ENCODE peak calls at places on chromosomes 5 and 9, in six cellular contexts. G is kidney epithelial cell, H is AG04449, D is HCT116, Y is cardiac muscle cell, V is IMR-90. J is an unnamed sample.

GRCh38 chr5:52502591-52502990 is 285.1 kb upstream of the ITGA1 start:
- DNase-seq in G (no peak), H (no peak), D (no peak), Y (peak), V (no peak), J (no peak)

GRCh38 chr9:2023532-2023931 is 8.4 kb downstream of the SMARCA2 start:
- DNase-seq in G (no peak), H (no peak), D (no peak), Y (no peak), V (no peak), J (no peak)

GRCh38 chr9:92504881-92505280 is 22.6 kb upstream of the ASPN start:
- DNase-seq in G (no peak), H (no peak), D (no peak), Y (no peak), V (peak), J (no peak)

GRCh38 chr5:65651144-65651543 is 26.3 kb downstream of the SHLD3 start:
- DNase-seq in G (no peak), H (no peak), D (no peak), Y (no peak), V (no peak), J (no peak)

GRCh38 chr9:69996947-69997346 is 46.7 kb upstream of the MAMDC2 start:
- DNase-seq in G (no peak), H (no peak), D (no peak), Y (peak), V (no peak), J (no peak)

GRCh38 chr5:154447074-154447725 is 1.4 kb downstream of the SAP30L start:
- DNase-seq in G (no peak), H (no peak), D (no peak), Y (no peak), V (no peak), J (no peak)

GRCh38 chr9:14314929-14315753 is 1.2 kb upstream of the NFIB start:
- DNase-seq in G (no peak), H (no peak), D (no peak), Y (peak), V (peak), J (peak)

GRCh38 chr5:36403601-36404311 is 102.1 kb upstream of the RANBP3L start:
- DNase-seq in G (no peak), H (peak), D (no peak), Y (no peak), V (peak), J (no peak)

GRCh38 chr9:34898846-34899245 is 59.2 kb upstream of the PHF24 start:
- DNase-seq in G (no peak), H (no peak), D (no peak), Y (no peak), V (no peak), J (no peak)

GRCh38 chr9:121601234-121601633 is 50.2 kb upstream of the DAB2IP start:
- DNase-seq in G (no peak), H (no peak), D (no peak), Y (no peak), V (no peak), J (no peak)

GRCh38 chr9:15543033-15543791 is 9.6 kb upstream of the CCDC171 start:
- DNase-seq in G (no peak), H (no peak), D (no peak), Y (no peak), V (peak), J (no peak)

GRCh38 chr5:126914813-126915436 is 115.4 kb downstream of the MARCHF3 start:
- DNase-seq in G (no peak), H (no peak), D (no peak), Y (peak), V (no peak), J (no peak)

GRCh38 chr5:150778517-150779396 is at the start of gene SMIM3:
- DNase-seq in G (no peak), H (no peak), D (no peak), Y (peak), V (peak), J (peak)

GRCh38 chr9:942805-943580 is 33.5 kb upstream of the DMRT3 start:
- DNase-seq in G (no peak), H (no peak), D (no peak), Y (no peak), V (no peak), J (no peak)

GRCh38 chr5:169100735-169101075 is 200.2 kb downstream of the SLIT3 start:
- DNase-seq in G (no peak), H (peak), D (no peak), Y (no peak), V (no peak), J (no peak)

GRCh38 chr5:496028-496427 is 28.2 kb downstream of the SLC9A3 start:
- DNase-seq in G (no peak), H (no peak), D (no peak), Y (no peak), V (no peak), J (no peak)

GRCh38 chr5:38396766-38397165 is 138.4 kb downstream of the EGFLAM start:
- DNase-seq in G (no peak), H (no peak), D (no peak), Y (no peak), V (no peak), J (no peak)

GRCh38 chr5:63233906-63234305 is 655.3 kb downstream of the LRRC70 start:
- DNase-seq in G (no peak), H (no peak), D (no peak), Y (no peak), V (no peak), J (no peak)

GRCh38 chr5:141940695-141941271 is 17.1 kb downstream of the DELE1 start:
- DNase-seq in G (no peak), H (no peak), D (no peak), Y (no peak), V (peak), J (no peak)

GRCh38 chr5:432928-433791 is 9.8 kb upstream of the EXOC3 start:
- DNase-seq in G (no peak), H (no peak), D (no peak), Y (peak), V (no peak), J (no peak)

GRCh38 chr9:109816490-109816889 is 36.5 kb downstream of the PALM2AKAP2 start:
- DNase-seq in G (peak), H (peak), D (peak), Y (no peak), V (peak), J (no peak)

GRCh38 chr5:43042176-43042625 is 2.1 kb upstream of the ANXA2R start:
- DNase-seq in G (no peak), H (no peak), D (peak), Y (peak), V (peak), J (peak)

GRCh38 chr5:43043400-43043756 is 3.3 kb upstream of the ANXA2R start:
- DNase-seq in G (no peak), H (no peak), D (no peak), Y (no peak), V (no peak), J (no peak)

GRCh38 chr5:43041669-43042175 is 1.6 kb upstream of the ANXA2R start:
- DNase-seq in G (no peak), H (no peak), D (no peak), Y (peak), V (peak), J (peak)

GRCh38 chr5:43044181-43044914 is 4.2 kb upstream of the ANXA2R start:
- DNase-seq in G (no peak), H (no peak), D (no peak), Y (peak), V (peak), J (no peak)

DNA sequence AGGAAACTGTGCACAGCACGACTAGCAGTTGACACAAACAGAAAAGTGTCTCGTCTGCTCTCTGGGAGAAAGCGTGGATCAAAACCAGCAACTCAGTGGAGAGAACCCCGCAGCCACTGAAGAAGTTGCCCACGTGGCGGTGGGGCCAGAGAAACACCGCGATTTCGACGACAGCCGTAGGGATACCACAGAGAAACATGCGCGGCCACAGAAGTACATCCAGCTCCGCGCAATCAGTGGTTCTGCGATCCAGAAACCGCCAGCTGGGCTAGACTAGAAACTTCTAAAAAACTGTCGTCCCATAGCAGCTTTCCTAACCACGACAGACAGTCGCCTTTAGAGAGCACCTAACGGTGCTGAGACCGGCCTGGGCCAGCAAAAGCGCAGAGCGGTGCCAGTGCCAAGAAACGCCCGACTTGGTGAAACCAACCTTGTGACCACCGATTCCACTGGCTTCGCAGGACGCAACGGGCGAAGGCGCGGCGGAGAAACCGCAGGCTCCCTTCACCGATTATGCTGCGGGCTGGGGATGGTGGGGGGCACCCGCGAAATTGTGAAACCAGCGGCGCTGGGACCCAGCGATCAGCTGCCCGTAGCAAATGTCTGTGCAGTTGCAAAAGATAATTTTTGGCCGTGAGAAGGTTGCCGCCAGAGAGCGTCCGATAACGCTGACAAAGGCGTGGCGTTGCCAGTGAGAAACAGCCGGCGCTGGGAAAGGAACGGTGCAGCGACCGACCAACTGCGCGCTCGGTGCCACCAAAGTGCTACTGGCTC is 2.7 kb upstream of the ANXA2R start:
- DNase-seq in G (no peak), H (no peak), D (peak), Y (peak), V (peak), J (peak)
- TF ChIP-seq CTCF in G (peak), H (peak), D (no peak), Y (peak), V (no peak), J (peak)

GRCh38 chr9:36871606-36872005 is 162.5 kb downstream of the PAX5 start:
- DNase-seq in G (no peak), H (no peak), D (no peak), Y (no peak), V (no peak), J (no peak)

GRCh38 chr9:36874921-36875320 is 159.1 kb downstream of the PAX5 start:
- DNase-seq in G (no peak), H (no peak), D (no peak), Y (no peak), V (peak), J (no peak)

GRCh38 chr9:36874261-36874660 is 159.8 kb downstream of the PAX5 start:
- DNase-seq in G (no peak), H (no peak), D (no peak), Y (no peak), V (no peak), J (no peak)

GRCh38 chr9:36872641-36873040 is 161.4 kb downstream of the PAX5 start:
- DNase-seq in G (no peak), H (no peak), D (no peak), Y (no peak), V (no peak), J (no peak)

GRCh38 chr9:36873247-36873875 is 160.7 kb downstream of the PAX5 start:
- DNase-seq in G (no peak), H (no peak), D (peak), Y (peak), V (peak), J (peak)
- TF ChIP-seq CTCF in G (peak), H (peak), D (peak), Y (peak), V (peak), J (peak)

GRCh38 chr9:30012622-30013021 is 2371.8 kb upstream of the ACO1 start:
- DNase-seq in G (no peak), H (no peak), D (no peak), Y (no peak), V (no peak), J (no peak)

GRCh38 chr9:30020161-30020560 is 2364.3 kb upstream of the ACO1 start:
- DNase-seq in G (no peak), H (no peak), D (no peak), Y (no peak), V (no peak), J (no peak)

GRCh38 chr9:30015073-30015472 is 2369.4 kb upstream of the ACO1 start:
- DNase-seq in G (no peak), H (no peak), D (no peak), Y (no peak), V (no peak), J (no peak)
- TF ChIP-seq CTCF in G (no peak), H (no peak), D (no peak), Y (no peak), V (no peak), J (no peak)

GRCh38 chr9:131475956-131476776 is 26.6 kb upstream of the POMT1 start:
- DNase-seq in G (no peak), H (no peak), D (no peak), Y (no peak), V (no peak), J (no peak)
- TF ChIP-seq CTCF in G (peak), H (peak), D (no peak), Y (peak), V (peak), J (peak)

DNA sequence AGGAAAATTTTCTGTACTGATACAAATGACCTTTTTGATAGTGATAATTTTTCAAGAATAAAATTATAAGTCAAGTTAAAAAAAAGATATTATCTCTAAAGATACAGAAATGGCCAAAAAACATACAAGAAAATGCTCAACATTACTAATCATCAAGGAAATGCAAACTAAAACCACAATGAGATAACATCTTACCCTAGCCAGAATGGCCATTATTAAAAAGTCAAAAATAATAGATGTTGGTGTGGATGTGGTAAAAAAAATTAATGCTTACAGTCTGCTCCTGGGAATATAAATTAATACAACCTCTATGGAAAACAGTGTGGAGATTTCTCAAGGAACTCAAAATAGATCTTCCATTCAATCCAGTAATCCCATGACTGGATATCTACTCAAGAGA is 22.9 kb upstream of the PTGER4 start:
- DNase-seq in G (no peak), H (no peak), D (no peak), Y (no peak), V (no peak), J (no peak)
- TF ChIP-seq CTCF in G (no peak), H (no peak), D (no peak), Y (no peak), V (no peak), J (no peak)

DNA sequence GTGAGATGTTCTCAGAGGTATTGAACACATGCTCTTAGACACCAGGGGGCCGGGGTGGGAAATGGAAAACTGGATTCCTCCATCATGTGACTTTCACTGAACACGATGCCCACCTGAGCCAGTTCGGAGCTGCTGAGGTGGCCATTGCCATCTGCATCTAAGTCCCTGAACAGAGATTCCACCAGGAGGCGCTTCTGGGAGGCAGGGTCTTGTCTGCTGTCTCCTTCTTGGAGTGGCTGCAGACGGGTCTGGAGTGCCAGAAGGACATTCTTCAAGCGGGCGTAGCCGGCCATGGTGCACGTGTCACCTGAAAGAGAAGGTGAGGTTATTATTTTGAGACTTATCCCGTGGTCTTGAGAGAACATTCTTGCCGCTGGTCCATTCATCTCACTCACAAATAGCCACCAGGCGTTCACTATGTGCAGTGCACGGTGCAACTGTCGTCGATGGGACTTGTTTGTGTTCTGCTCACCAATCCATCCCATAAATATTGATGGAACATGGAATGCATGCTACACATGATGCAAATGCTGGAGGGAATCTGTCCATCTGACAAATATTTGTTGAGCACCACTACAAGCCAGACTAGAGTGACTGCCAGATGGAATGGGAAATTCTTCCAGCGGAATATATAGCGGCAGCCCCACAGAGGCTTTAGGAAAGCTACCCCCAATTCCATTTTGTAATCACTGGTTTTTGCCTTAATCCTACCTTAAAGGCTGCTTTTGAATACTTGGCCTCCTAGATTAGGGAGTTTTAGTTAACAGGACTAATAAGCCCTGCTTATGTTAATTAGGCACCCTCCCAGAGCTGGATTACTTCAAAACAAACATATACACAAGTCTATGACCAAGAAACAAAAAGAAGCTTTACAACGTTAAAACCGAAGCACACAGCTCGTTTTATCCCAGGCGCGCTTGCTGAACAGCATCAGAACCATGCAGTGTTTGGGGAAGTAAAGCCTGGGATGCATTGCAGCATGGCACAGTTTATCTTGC is 264.8 kb downstream of the HSPA4 start:
- DNase-seq in G (no peak), H (no peak), D (peak), Y (peak), V (no peak), J (peak)
- TF ChIP-seq CTCF in G (peak), H (no peak), D (peak), Y (no peak), V (peak), J (peak)

GRCh38 chr5:58871648-58872242 is 288.9 kb downstream of the RAB3C start:
- DNase-seq in G (no peak), H (no peak), D (peak), Y (peak), V (peak), J (peak)
- TF ChIP-seq CTCF in G (peak), H (peak), D (no peak), Y (peak), V (peak), J (peak)

GRCh38 chr5:156675402-156675801 is 174.7 kb upstream of the PPP1R2B start:
- DNase-seq in G (no peak), H (no peak), D (no peak), Y (no peak), V (peak), J (no peak)

GRCh38 chr5:156681276-156681675 is 168.8 kb upstream of the PPP1R2B start:
- DNase-seq in G (no peak), H (no peak), D (no peak), Y (no peak), V (no peak), J (no peak)

GRCh38 chr5:156680845-156681244 is 169.2 kb upstream of the PPP1R2B start:
- DNase-seq in G (no peak), H (no peak), D (no peak), Y (no peak), V (no peak), J (no peak)

GRCh38 chr5:156678484-156678883 is 171.6 kb upstream of the PPP1R2B start:
- DNase-seq in G (no peak), H (no peak), D (no peak), Y (no peak), V (no peak), J (no peak)

DNA sequence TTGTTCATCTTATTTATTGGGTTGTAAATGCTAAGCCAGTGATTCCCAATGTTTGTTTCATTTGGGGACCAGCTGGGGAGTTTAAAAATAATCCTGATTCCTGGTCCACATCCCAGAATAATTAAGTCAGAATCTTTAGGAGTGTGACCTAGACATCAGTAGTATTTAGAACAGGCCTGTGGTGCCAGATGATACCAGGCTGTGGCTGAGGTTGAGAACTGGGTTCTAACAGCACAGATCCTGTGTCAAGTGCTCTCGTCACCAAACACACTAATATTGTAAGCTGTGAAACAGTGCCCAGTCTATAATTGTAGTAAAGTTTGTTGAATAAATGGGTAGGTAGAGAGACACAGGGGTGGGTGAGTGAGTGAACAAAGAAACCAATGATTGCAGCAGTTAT is 172.1 kb upstream of the PPP1R2B start:
- DNase-seq in G (no peak), H (no peak), D (no peak), Y (no peak), V (no peak), J (no peak)
- TF ChIP-seq CTCF in G (no peak), H (no peak), D (no peak), Y (no peak), V (no peak), J (no peak)

J was measured in neural crest cell.